ENCODE peak calls at places on chromosomes 7 and 10, in four cellular contexts. X is heart left ventricle, I is HepG2, R is left lung. S is an unnamed sample.

GRCh38 chr10:123607386-123607785 is 58.8 kb upstream of the GPR26 start:
- ATAC-seq in X (no peak), I (no peak), R (no peak), S (no peak)

GRCh38 chr10:13233358-13233757 is 816 bp downstream of the UCMA start:
- ATAC-seq in X (no peak), I (no peak), R (no peak), S (no peak)

GRCh38 chr7:21461282-21461681 is 33.4 kb downstream of the SP4 start:
- ATAC-seq in X (no peak), I (no peak), R (no peak), S (no peak)

GRCh38 chr7:106430103-106430502 is 145.3 kb upstream of the NAMPT start:
- ATAC-seq in X (no peak), I (no peak), R (peak), S (no peak)

GRCh38 chr10:83880252-83880791 is 259.0 kb upstream of the GHITM start:
- ATAC-seq in X (no peak), I (no peak), R (no peak), S (no peak)

GRCh38 chr10:75399461-75400162 is 2.0 kb downstream of the ZNF503 start:
- ATAC-seq in X (peak), I (peak), R (peak), S (no peak)

GRCh38 chr7:2261611-2262010 is 19.6 kb downstream of the NUDT1 start:
- ATAC-seq in X (no peak), I (no peak), R (no peak), S (no peak)

GRCh38 chr7:111690364-111691111 is 128.2 kb upstream of the IMMP2L start:
- ATAC-seq in X (no peak), I (no peak), R (no peak), S (no peak)

GRCh38 chr10:90718185-90718584 is 139.7 kb downstream of the HTR7 start:
- ATAC-seq in X (no peak), I (no peak), R (no peak), S (no peak)

GRCh38 chr7:89839329-89839728 is 314.9 kb upstream of the STEAP1 start:
- ATAC-seq in X (no peak), I (no peak), R (no peak), S (no peak)

GRCh38 chr10:84826704-84827103 is 498.3 kb downstream of the CCSER2 start:
- ATAC-seq in X (no peak), I (no peak), R (no peak), S (no peak)

DNA sequence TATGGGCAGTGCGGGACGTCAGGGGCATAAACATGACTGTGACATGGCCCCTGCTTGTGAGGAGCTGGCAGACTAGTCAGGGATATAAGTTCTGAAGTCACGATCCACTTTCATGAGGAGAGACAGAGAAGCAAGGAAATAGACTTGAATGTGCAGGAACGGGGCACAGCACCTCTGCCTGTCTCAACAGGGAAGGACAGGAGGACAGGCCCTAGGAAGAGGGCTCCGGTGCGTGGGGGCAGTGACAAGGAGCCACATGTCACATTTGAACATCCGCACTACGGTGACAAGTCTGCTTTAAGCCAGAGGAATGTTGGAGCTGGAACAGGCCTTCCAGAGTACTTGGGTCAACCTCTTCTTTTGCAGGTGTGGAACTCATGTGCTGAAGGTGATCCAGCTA is 19.8 kb upstream of the SAR1A start:
- ATAC-seq in X (no peak), I (peak), R (peak), S (no peak)
- H3K27ac ChIP-seq in X (no peak), I (no peak), R (peak), S (no peak)

DNA sequence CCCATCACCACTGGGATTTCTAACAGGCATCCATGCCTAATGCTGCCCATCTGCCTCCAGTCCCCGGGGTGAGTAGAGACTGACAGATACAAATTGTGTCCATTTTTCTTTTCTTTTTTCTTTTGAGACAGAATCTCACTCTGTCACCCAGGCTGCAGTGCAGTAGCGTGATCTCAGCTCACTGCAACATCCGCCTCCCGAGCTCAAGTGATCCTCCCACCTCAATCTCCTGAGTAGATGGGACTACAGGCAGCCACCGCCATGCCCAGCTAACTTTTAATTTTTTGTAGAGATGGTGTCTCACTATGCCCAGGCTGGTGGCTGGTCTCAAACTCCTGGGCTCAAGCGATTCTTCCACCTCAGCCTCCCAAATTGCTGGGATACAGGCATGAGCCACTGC is 7.6 kb upstream of the CPN1 start:
- ATAC-seq in X (no peak), I (no peak), R (no peak), S (no peak)
- H3K27ac ChIP-seq in X (no peak), I (no peak), R (no peak), S (no peak)

GRCh38 chr7:128865303-128865702 is 2.6 kb downstream of the ATP6V1F start:
- ATAC-seq in X (no peak), I (no peak), R (no peak), S (no peak)

GRCh38 chr7:128861957-128862570 is 592 bp upstream of the ATP6V1F start:
- ATAC-seq in X (no peak), I (no peak), R (no peak), S (no peak)

GRCh38 chr7:128865996-128866877 is 3.6 kb downstream of the ATP6V1F start:
- ATAC-seq in X (no peak), I (no peak), R (no peak), S (no peak)

GRCh38 chr7:128862571-128863432 is at the start of gene ATP6V1F:
- ATAC-seq in X (peak), I (peak), R (peak), S (peak)

GRCh38 chr7:128863433-128863989 is 855 bp downstream of the ATP6V1F start:
- ATAC-seq in X (peak), I (peak), R (peak), S (no peak)
- H3K27ac ChIP-seq in X (peak), I (peak), R (peak), S (peak)

DNA sequence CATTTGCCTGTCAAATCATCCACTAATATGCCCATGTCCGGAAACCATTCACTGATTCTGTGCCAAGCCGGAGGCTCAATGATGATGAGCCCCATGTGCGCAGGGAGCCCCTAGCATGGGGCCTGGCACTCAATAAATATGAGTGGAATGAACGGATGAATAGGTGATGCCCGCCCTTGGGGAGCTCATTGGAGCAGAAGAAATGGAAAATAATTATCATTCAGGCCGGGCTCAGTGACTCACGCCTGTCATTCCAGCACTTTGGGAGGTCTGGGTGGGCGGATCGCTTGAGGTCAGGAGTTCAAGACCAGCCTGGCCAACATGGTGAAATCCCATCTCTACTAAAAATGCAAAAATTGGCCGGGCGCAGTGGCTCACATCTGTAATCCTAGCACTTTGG is 11.0 kb downstream of the RHBDD2 start:
- ATAC-seq in X (no peak), I (no peak), R (no peak), S (no peak)
- H3K27ac ChIP-seq in X (no peak), I (no peak), R (no peak), S (no peak)

GRCh38 chr7:52962402-52962801 is 73.0 kb upstream of the POM121L12 start:
- ATAC-seq in X (peak), I (no peak), R (peak), S (no peak)
- H3K27ac ChIP-seq in X (no peak), I (no peak), R (no peak), S (no peak)

DNA sequence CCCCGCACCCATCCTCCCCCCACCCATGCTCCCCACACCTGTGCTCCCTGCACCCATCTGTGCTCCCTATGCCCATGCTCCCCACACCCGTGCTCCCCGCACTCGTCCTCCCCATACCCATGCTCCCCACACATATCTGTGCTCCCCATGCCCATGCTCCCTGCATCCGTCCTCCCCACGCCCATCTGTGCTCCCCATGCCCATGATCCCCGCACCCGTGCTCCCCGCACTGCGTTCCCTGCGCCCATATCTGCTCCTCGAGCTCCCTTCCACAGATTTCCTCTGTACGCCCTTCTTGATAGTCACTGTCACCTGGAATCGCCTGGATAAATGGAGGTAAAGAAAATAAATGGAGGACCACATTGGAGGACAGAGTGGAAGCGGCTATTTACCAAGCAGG is 9.9 kb downstream of the DIP2C start:
- ATAC-seq in X (no peak), I (no peak), R (no peak), S (no peak)
- H3K27ac ChIP-seq in X (peak), I (no peak), R (no peak), S (peak)

DNA sequence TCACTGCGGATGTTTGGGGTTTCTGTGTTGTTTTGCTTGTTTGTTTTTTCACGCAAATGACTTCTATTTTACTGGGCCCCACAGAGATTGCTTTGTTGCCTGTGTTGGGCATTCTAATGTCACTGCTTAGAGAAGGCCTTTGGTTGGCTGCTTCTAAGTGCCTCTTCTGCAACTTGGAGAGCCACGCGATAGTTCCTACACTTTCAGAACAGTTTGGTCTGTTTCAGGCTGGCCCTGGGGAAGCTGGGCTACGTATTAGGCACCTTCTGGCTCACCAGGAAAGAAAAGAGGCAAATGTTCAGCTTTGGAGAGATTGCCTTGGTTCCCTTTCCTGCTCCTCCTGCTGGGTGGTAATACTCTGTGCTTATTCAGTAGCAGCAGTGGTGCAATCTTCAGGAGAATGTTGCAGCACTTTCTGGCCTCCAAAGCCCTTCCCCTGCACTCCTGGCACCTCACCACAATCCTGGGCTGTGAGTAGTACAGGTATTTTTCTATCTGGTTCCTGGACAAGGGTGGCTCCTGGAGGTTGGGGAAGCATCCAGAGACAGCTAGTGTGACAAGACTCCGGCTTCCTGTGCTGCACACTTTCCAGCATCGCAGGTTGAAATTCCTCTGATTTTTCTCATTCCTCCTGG is 1.2 kb downstream of the ANTXRL start:
- ATAC-seq in X (no peak), I (no peak), R (peak), S (no peak)
- H3K27ac ChIP-seq in X (no peak), I (no peak), R (no peak), S (no peak)

DNA sequence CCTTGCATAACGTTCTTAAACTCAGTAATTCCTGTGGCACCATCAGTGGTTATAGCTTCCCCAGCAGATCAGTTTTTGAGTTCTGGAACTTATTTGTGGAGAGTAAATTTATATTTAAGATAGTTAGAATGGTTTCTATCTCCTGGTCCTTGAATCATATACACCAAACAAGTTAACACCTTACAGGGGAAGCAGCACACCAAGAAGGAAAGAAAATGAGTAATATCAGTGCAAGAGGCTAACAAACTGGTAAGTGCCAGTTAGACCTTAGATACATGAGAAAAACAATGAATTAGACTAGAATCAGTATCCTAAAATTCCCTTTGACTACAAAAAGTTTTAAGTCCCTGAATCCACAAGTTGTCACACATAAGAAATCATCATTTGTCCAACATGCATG is 54.2 kb downstream of the ABI1 start:
- ATAC-seq in X (no peak), I (no peak), R (no peak), S (no peak)
- H3K27ac ChIP-seq in X (no peak), I (no peak), R (no peak), S (no peak)

DNA sequence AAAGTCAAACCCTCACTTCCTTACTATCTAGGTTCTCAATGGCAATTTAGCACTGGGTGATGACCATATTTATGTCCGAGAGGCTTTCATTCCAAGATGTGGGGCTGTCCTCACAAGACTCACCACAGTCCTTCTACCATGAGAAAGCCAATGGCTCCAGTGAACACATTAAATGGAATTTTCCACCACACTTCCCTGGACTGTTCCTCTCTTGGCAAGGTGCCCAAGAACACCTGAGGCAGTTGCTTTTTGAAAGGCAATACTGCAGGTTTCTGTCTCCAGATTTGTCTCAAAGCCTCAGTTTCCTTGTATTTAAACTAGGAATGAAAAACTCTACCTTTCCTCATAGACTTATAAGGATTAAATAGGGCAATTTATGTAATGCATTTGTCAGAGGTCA is 24.2 kb downstream of the AFAP1L2 start:
- ATAC-seq in X (no peak), I (no peak), R (no peak), S (no peak)
- H3K27ac ChIP-seq in X (no peak), I (no peak), R (no peak), S (no peak)

S was measured in gastroesophageal sphincter.